ENCODE peak calls at places on chromosome 10, in five cellular contexts. Q is pancreas, R is coronary artery, A is right lobe of liver, S is fibroblast of lung. E is an unnamed sample.

GRCh38 chr10:17564911-17565310 is 52.3 kb downstream of the HACD1 start:
- DNase-seq in Q (no peak), R (no peak), A (no peak), S (no peak), E (no peak)

GRCh38 chr10:47041401-47042198 is 130.4 kb downstream of the PTPN20 start:
- DNase-seq in Q (no peak), R (no peak), A (no peak), S (no peak), E (no peak)

GRCh38 chr10:69483988-69484387 is 32.7 kb downstream of the TSPAN15 start:
- DNase-seq in Q (no peak), R (no peak), A (no peak), S (no peak), E (no peak)

GRCh38 chr10:49817845-49818244 is 55.7 kb upstream of the OGDHL start:
- DNase-seq in Q (no peak), R (no peak), A (peak), S (no peak), E (no peak)

GRCh38 chr10:74691164-74691563 is 135.2 kb upstream of the KAT6B start:
- DNase-seq in Q (no peak), R (no peak), A (no peak), S (no peak), E (no peak)

GRCh38 chr10:128001886-128002285 is 95.0 kb downstream of the PTPRE start:
- DNase-seq in Q (no peak), R (peak), A (no peak), S (no peak), E (no peak)

GRCh38 chr10:16976803-16977202 is 152.8 kb downstream of the CUBN start:
- DNase-seq in Q (no peak), R (no peak), A (no peak), S (no peak), E (no peak)

GRCh38 chr10:77351386-77351785 is 286.2 kb downstream of the KCNMA1 start:
- DNase-seq in Q (no peak), R (no peak), A (no peak), S (peak), E (no peak)

GRCh38 chr10:124093076-124093773 is at the start of gene CHST15:
- DNase-seq in Q (peak), R (peak), A (peak), S (peak), E (peak)

GRCh38 chr10:48813825-48814224 is 125.8 kb downstream of the LRRC18 start:
- DNase-seq in Q (no peak), R (no peak), A (no peak), S (no peak), E (no peak)

GRCh38 chr10:55631071-55631654 is 729.9 kb downstream of the ZWINT start:
- DNase-seq in Q (peak), R (no peak), A (peak), S (peak), E (peak)

GRCh38 chr10:73647211-73647874 is 6.1 kb upstream of the MYOZ1 start:
- DNase-seq in Q (peak), R (no peak), A (no peak), S (peak), E (peak)

GRCh38 chr10:12782537-12782936 is 219.0 kb downstream of the CCDC3 start:
- DNase-seq in Q (no peak), R (no peak), A (no peak), S (no peak), E (peak)

GRCh38 chr10:103125323-103126267 is 67.5 kb downstream of the NT5C2 start:
- DNase-seq in Q (no peak), R (no peak), A (no peak), S (peak), E (no peak)

GRCh38 chr10:120415709-120416330 is 41.2 kb upstream of the PLPP4 start:
- DNase-seq in Q (no peak), R (no peak), A (no peak), S (peak), E (no peak)

GRCh38 chr10:121683803-121684202 is 85.6 kb upstream of the FGFR2 start:
- DNase-seq in Q (no peak), R (no peak), A (no peak), S (no peak), E (no peak)

GRCh38 chr10:7541137-7542087 is 125.4 kb downstream of the ITIH5 start:
- DNase-seq in Q (peak), R (peak), A (no peak), S (peak), E (no peak)

GRCh38 chr10:83536426-83536825 is 602.9 kb upstream of the GHITM start:
- DNase-seq in Q (no peak), R (no peak), A (no peak), S (peak), E (no peak)

GRCh38 chr10:122258136-122259074 is 12.7 kb upstream of the BTBD16 start:
- DNase-seq in Q (no peak), R (no peak), A (no peak), S (peak), E (peak)

DNA sequence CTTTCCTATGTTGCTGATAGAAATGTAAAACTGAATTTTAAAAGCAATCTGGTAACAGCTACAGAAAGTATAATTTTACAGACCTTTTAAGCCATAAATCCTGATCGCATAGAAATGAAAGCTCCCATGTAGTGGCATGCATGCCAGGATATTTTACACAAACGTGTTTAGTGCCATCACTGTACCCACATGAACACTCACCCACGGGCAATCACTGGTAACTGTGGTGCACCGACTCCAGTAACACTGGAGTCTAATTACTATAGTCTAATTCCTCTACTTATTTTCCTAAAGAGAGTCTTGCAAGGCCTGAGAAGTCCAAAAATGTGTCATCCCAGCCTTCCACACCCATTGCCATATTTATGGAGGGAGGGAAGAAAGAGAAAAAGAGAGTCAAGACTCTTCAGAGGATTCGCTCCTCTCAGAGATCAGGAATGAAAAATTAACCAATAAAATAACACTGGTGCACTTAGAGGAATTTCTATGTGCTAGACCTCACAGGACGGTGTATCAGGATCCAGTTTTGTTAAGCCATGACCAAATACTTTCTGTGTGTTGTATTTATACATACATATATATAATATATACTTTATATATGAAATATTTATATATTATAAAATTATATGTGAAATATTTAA is 48.9 kb upstream of the AKR1C1 start:
- DNase-seq in Q (no peak), R (no peak), A (no peak), S (no peak), E (no peak)
- TF ChIP-seq CTCF in Q (no peak), R (no peak), A (no peak), S (no peak), E (no peak)

DNA sequence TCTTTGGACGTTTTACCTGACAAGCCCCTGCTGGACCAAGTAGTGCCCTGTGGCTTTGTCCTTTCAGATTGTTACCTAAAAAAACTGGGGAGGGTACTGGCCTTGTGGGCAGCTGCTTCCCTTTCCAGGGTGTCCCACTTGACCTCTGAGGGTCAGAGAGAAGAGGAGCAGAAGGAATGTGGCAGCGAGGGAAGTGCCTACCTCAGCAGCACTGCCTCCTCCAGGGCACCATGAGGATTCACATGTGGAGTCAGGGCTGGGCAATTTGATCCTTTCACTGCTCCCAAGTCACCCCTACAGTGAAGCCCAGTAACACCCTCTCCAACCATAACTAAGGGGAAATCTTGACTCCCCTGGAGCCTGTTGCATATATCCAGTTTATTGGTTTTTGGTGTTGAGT is 64.6 kb downstream of the ITGB1 start:
- DNase-seq in Q (no peak), R (no peak), A (no peak), S (no peak), E (no peak)
- TF ChIP-seq CTCF in Q (no peak), R (no peak), A (no peak), S (no peak), E (no peak)

GRCh38 chr10:114077815-114078219 is 34.2 kb downstream of the ADRB1 start:
- DNase-seq in Q (no peak), R (no peak), A (no peak), S (no peak), E (no peak)
- TF ChIP-seq CTCF in Q (no peak), R (no peak), A (no peak), S (no peak), E (no peak)

DNA sequence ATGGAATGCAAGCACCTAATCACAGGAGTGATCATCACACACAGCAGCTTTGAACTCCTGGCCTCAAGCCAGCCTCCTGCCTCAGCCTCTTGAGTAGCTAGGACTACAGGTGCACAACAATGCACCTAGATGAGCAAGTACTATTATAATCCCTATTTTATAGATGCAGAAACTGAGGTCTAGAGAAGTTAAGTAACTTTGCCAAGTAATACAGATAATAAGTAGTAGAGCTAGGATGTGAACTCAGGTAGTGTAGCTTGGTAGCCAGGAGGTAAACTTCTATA is 33.7 kb downstream of the DNAJC12 start:
- DNase-seq in Q (peak), R (no peak), A (no peak), S (no peak), E (no peak)
- TF ChIP-seq CTCF in Q (no peak), R (no peak), A (no peak), S (no peak), E (no peak)

GRCh38 chr10:43688348-43688892 is 39.7 kb upstream of the ZNF32 start:
- DNase-seq in Q (no peak), R (no peak), A (no peak), S (peak), E (no peak)

GRCh38 chr10:43687373-43687772 is 38.7 kb upstream of the ZNF32 start:
- DNase-seq in Q (no peak), R (no peak), A (no peak), S (no peak), E (no peak)

GRCh38 chr10:43684198-43684559 is 35.5 kb upstream of the ZNF32 start:
- DNase-seq in Q (no peak), R (no peak), A (no peak), S (no peak), E (no peak)

GRCh38 chr10:43685744-43686143 is 37.1 kb upstream of the ZNF32 start:
- DNase-seq in Q (peak), R (no peak), A (no peak), S (no peak), E (no peak)

DNA sequence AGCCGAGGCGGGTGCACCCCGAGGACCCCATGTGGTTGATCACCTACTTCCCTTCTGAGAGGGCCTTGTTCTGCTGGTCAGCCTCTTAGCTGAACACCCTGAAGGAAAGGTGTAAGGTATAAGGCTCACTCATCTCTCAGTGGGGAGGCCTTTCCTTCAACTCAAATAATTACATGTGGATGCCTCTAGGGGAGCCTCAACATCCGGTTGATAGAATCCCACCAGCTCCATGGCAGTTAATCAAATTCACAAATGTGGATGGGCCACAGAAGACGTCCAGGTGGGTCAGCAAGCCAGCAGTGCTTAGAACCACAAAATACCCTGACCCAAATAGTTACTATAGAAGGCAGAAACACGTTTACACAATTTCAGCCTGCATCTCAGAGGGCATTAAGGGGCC is 37.7 kb upstream of the ZNF32 start:
- DNase-seq in Q (no peak), R (no peak), A (no peak), S (no peak), E (no peak)
- TF ChIP-seq CTCF in Q (no peak), R (no peak), A (no peak), S (no peak), E (no peak)

GRCh38 chr10:119209736-119210355 is 2.5 kb downstream of the GRK5 start:
- DNase-seq in Q (no peak), R (no peak), A (no peak), S (peak), E (no peak)
- TF ChIP-seq CTCF in Q (no peak), R (no peak), A (no peak), S (no peak), E (peak)